ENCODE peak calls at places on chromosome 5, in five cellular contexts. One of them, this sample, is unnamed.

GRCh38 chr5:145347026-145347616 is 488.0 kb downstream of the PRELID2 start:
- DNase-seq in K562: no peak
- DNase-seq in HepG2: peak; percentile 9
- DNase-seq in SK-N-SH: peak; percentile 24
- DNase-seq in GM12878: no peak
- DNase-seq in this sample: peak; percentile 72

GRCh38 chr5:132103380-132103951 is 29.9 kb downstream of the CSF2 start:
- DNase-seq in K562: peak; percentile 75
- DNase-seq in HepG2: peak; percentile 48
- DNase-seq in SK-N-SH: peak; percentile 43
- DNase-seq in GM12878: peak; percentile 78
- DNase-seq in this sample: peak; percentile 96

GRCh38 chr5:88452820-88453219 is 184.2 kb upstream of the TMEM161B start:
- DNase-seq in K562: no peak
- DNase-seq in HepG2: no peak
- DNase-seq in SK-N-SH: no peak
- DNase-seq in GM12878: no peak
- DNase-seq in this sample: peak; percentile 4

GRCh38 chr5:127313847-127314473 is 23.4 kb downstream of the MEGF10 start:
- DNase-seq in K562: peak; percentile 72
- DNase-seq in HepG2: peak; percentile 16
- DNase-seq in SK-N-SH: peak; percentile 44
- DNase-seq in GM12878: no peak
- DNase-seq in this sample: peak; percentile 52

GRCh38 chr5:154816891-154817492 is 33.4 kb downstream of the FAXDC2 start:
- DNase-seq in K562: no peak
- DNase-seq in HepG2: no peak
- DNase-seq in SK-N-SH: no peak
- DNase-seq in GM12878: no peak
- DNase-seq in this sample: no peak

GRCh38 chr5:53543401-53543800 is 17.0 kb upstream of the NDUFS4 start:
- DNase-seq in K562: peak; percentile 78
- DNase-seq in HepG2: no peak
- DNase-seq in SK-N-SH: no peak
- DNase-seq in GM12878: no peak
- DNase-seq in this sample: peak; percentile 66

GRCh38 chr5:97098864-97099454 is 43.5 kb downstream of the LIX1 start:
- DNase-seq in K562: no peak
- DNase-seq in HepG2: no peak
- DNase-seq in SK-N-SH: no peak
- DNase-seq in GM12878: no peak
- DNase-seq in this sample: no peak

GRCh38 chr5:172725273-172725672 is 45.7 kb downstream of the DUSP1 start:
- DNase-seq in K562: no peak
- DNase-seq in HepG2: no peak
- DNase-seq in SK-N-SH: no peak
- DNase-seq in GM12878: no peak
- DNase-seq in this sample: no peak

GRCh38 chr5:137734962-137735530 is 843 bp downstream of the KLHL3 start:
- DNase-seq in K562: no peak
- DNase-seq in HepG2: no peak
- DNase-seq in SK-N-SH: peak; percentile 33
- DNase-seq in GM12878: no peak
- DNase-seq in this sample: peak; percentile 52

GRCh38 chr5:158450761-158451160 is 591.8 kb upstream of the CLINT1 start:
- DNase-seq in K562: no peak
- DNase-seq in HepG2: no peak
- DNase-seq in SK-N-SH: no peak
- DNase-seq in GM12878: no peak
- DNase-seq in this sample: peak; percentile 50

GRCh38 chr5:155471027-155471426 is 457.5 kb downstream of the KIF4B start:
- DNase-seq in K562: no peak
- DNase-seq in HepG2: no peak
- DNase-seq in SK-N-SH: no peak
- DNase-seq in GM12878: no peak
- DNase-seq in this sample: no peak

GRCh38 chr5:87136733-87137132 is 130.9 kb upstream of the RASA1 start:
- DNase-seq in K562: no peak
- DNase-seq in HepG2: no peak
- DNase-seq in SK-N-SH: no peak
- DNase-seq in GM12878: no peak
- DNase-seq in this sample: no peak

GRCh38 chr5:17192191-17192590 is 25.2 kb upstream of the BASP1 start:
- DNase-seq in K562: no peak
- DNase-seq in HepG2: no peak
- DNase-seq in SK-N-SH: no peak
- DNase-seq in GM12878: no peak
- DNase-seq in this sample: no peak

GRCh38 chr5:45376463-45376862 is 319.7 kb downstream of the HCN1 start:
- DNase-seq in K562: no peak
- DNase-seq in HepG2: no peak
- DNase-seq in SK-N-SH: no peak
- DNase-seq in GM12878: no peak
- DNase-seq in this sample: peak; percentile 36

GRCh38 chr5:95621839-95622629 is 2.1 kb downstream of the GPR150 start:
- DNase-seq in K562: no peak
- DNase-seq in HepG2: no peak
- DNase-seq in SK-N-SH: no peak
- DNase-seq in GM12878: no peak
- DNase-seq in this sample: no peak

GRCh38 chr5:95417971-95418370 is 26.8 kb downstream of the FAM81B start:
- DNase-seq in K562: no peak
- DNase-seq in HepG2: no peak
- DNase-seq in SK-N-SH: no peak
- DNase-seq in GM12878: no peak
- DNase-seq in this sample: peak; percentile 0

GRCh38 chr5:137216976-137217598 is 282.0 kb downstream of the SPOCK1 start:
- DNase-seq in K562: no peak
- DNase-seq in HepG2: peak; percentile 24
- DNase-seq in SK-N-SH: no peak
- DNase-seq in GM12878: no peak
- DNase-seq in this sample: no peak

GRCh38 chr5:134582281-134582680 is 50.3 kb downstream of the SAR1B start:
- DNase-seq in K562: no peak
- DNase-seq in HepG2: no peak
- DNase-seq in SK-N-SH: no peak
- DNase-seq in GM12878: no peak
- DNase-seq in this sample: no peak

GRCh38 chr5:123098767-123099513 is 9.9 kb downstream of the PRDM6 start:
- DNase-seq in K562: no peak
- DNase-seq in HepG2: no peak
- DNase-seq in SK-N-SH: peak; percentile 54
- DNase-seq in GM12878: no peak
- DNase-seq in this sample: no peak

GRCh38 chr5:37722236-37723146 is 117.3 kb downstream of the GDNF start:
- DNase-seq in K562: peak; percentile 16
- DNase-seq in HepG2: peak; percentile 73
- DNase-seq in SK-N-SH: no peak
- DNase-seq in GM12878: peak; percentile 59
- DNase-seq in this sample: peak; percentile 96

GRCh38 chr5:54835642-54836041 is 149.8 kb downstream of the ESM1 start:
- DNase-seq in K562: no peak
- DNase-seq in HepG2: no peak
- DNase-seq in SK-N-SH: no peak
- DNase-seq in GM12878: no peak
- DNase-seq in this sample: peak; percentile 90

GRCh38 chr5:105868038-105868775 is 1802.5 kb downstream of the EFNA5 start:
- DNase-seq in K562: no peak
- DNase-seq in HepG2: no peak
- DNase-seq in SK-N-SH: no peak
- DNase-seq in GM12878: no peak
- DNase-seq in this sample: no peak

GRCh38 chr5:59039003-59039295 is 456.1 kb downstream of the RAB3C start:
- DNase-seq in K562: no peak
- DNase-seq in HepG2: no peak
- DNase-seq in SK-N-SH: no peak
- DNase-seq in GM12878: no peak
- DNase-seq in this sample: no peak

GRCh38 chr5:84274585-84275468 is 109.9 kb downstream of the EDIL3 start:
- DNase-seq in K562: no peak
- DNase-seq in HepG2: peak; percentile 9
- DNase-seq in SK-N-SH: peak; percentile 22
- DNase-seq in GM12878: no peak
- DNase-seq in this sample: peak; percentile 28

GRCh38 chr5:178236685-178237084 is 4.1 kb upstream of the PHYKPL start:
- DNase-seq in K562: peak; percentile 53
- DNase-seq in HepG2: peak; percentile 31
- DNase-seq in SK-N-SH: no peak
- DNase-seq in GM12878: no peak
- DNase-seq in this sample: no peak

GRCh38 chr5:170499621-170500020 is 4.2 kb upstream of the KCNIP1 start:
- DNase-seq in K562: no peak
- DNase-seq in HepG2: no peak
- DNase-seq in SK-N-SH: no peak
- DNase-seq in GM12878: no peak
- DNase-seq in this sample: no peak

GRCh38 chr5:163766936-163767670 is 261.7 kb downstream of the MAT2B start:
- DNase-seq in K562: no peak
- DNase-seq in HepG2: no peak
- DNase-seq in SK-N-SH: no peak
- DNase-seq in GM12878: no peak
- DNase-seq in this sample: no peak

GRCh38 chr5:140822281-140822629 is 842 bp downstream of the PCDHA5 start:
- DNase-seq in K562: no peak
- DNase-seq in HepG2: no peak
- DNase-seq in SK-N-SH: no peak
- DNase-seq in GM12878: no peak
- DNase-seq in this sample: no peak

GRCh38 chr5:140823475-140823874 is 2.1 kb downstream of the PCDHA5 start:
- DNase-seq in K562: no peak
- DNase-seq in HepG2: no peak
- DNase-seq in SK-N-SH: no peak
- DNase-seq in GM12878: no peak
- DNase-seq in this sample: no peak

GRCh38 chr5:140828402-140828737 is 610 bp downstream of the PCDHA6 start:
- DNase-seq in K562: no peak
- DNase-seq in HepG2: no peak
- DNase-seq in SK-N-SH: no peak
- DNase-seq in GM12878: no peak
- DNase-seq in this sample: no peak

GRCh38 chr5:140827704-140828401 is at the start of gene PCDHA6:
- DNase-seq in K562: no peak
- DNase-seq in HepG2: no peak
- DNase-seq in SK-N-SH: no peak
- DNase-seq in GM12878: no peak
- DNase-seq in this sample: no peak
- TF ChIP-seq MXI1 in K562: no peak
- TF ChIP-seq MXI1 in HepG2: no peak
- TF ChIP-seq MXI1 in SK-N-SH: no peak
- TF ChIP-seq MXI1 in GM12878: no peak
- TF ChIP-seq MXI1 in this sample: no peak

GRCh38 chr5:150540615-150541396 is 32.9 kb downstream of the NDST1 start:
- DNase-seq in K562: no peak
- DNase-seq in HepG2: peak; percentile 65
- DNase-seq in SK-N-SH: no peak
- DNase-seq in GM12878: no peak
- DNase-seq in this sample: peak; percentile 98
- TF ChIP-seq MXI1 in K562: no peak
- TF ChIP-seq MXI1 in HepG2: no peak
- TF ChIP-seq MXI1 in SK-N-SH: no peak
- TF ChIP-seq MXI1 in GM12878: no peak
- TF ChIP-seq MXI1 in this sample: peak; percentile 33

GRCh38 chr5:133449181-133449580 is 163.2 kb downstream of the FSTL4 start:
- DNase-seq in K562: no peak
- DNase-seq in HepG2: no peak
- DNase-seq in SK-N-SH: no peak
- DNase-seq in GM12878: no peak
- DNase-seq in this sample: no peak
- TF ChIP-seq MXI1 in K562: no peak
- TF ChIP-seq MXI1 in HepG2: no peak
- TF ChIP-seq MXI1 in SK-N-SH: no peak
- TF ChIP-seq MXI1 in GM12878: no peak
- TF ChIP-seq MXI1 in this sample: no peak

GRCh38 chr5:160229190-160229742 is at the start of gene FABP6:
- DNase-seq in K562: no peak
- DNase-seq in HepG2: no peak
- DNase-seq in SK-N-SH: no peak
- DNase-seq in GM12878: no peak
- DNase-seq in this sample: no peak

GRCh38 chr5:160233215-160233614 is 3.9 kb downstream of the FABP6 start:
- DNase-seq in K562: peak; percentile 36
- DNase-seq in HepG2: no peak
- DNase-seq in SK-N-SH: no peak
- DNase-seq in GM12878: peak; percentile 53
- DNase-seq in this sample: peak; percentile 30

GRCh38 chr5:160231789-160232342 is 2.6 kb downstream of the FABP6 start:
- DNase-seq in K562: no peak
- DNase-seq in HepG2: no peak
- DNase-seq in SK-N-SH: no peak
- DNase-seq in GM12878: peak; percentile 40
- DNase-seq in this sample: peak; percentile 21

GRCh38 chr5:160233847-160234246 is 4.5 kb downstream of the FABP6 start:
- DNase-seq in K562: no peak
- DNase-seq in HepG2: no peak
- DNase-seq in SK-N-SH: no peak
- DNase-seq in GM12878: no peak
- DNase-seq in this sample: no peak

GRCh38 chr5:160230686-160231527 is 1.6 kb downstream of the FABP6 start:
- DNase-seq in K562: no peak
- DNase-seq in HepG2: no peak
- DNase-seq in SK-N-SH: no peak
- DNase-seq in GM12878: peak; percentile 74
- DNase-seq in this sample: peak; percentile 80
- TF ChIP-seq MXI1 in K562: no peak
- TF ChIP-seq MXI1 in HepG2: no peak
- TF ChIP-seq MXI1 in SK-N-SH: no peak
- TF ChIP-seq MXI1 in GM12878: no peak
- TF ChIP-seq MXI1 in this sample: no peak